ENCODE peak calls at places on chromosomes 5 and 9, in six cellular contexts. One of them, this sample, is unnamed.

GRCh38 chr5:141519605-141520288 is 30.9 kb downstream of the PCDHGC5 start:
- DNase-seq in GM12878: no peak
- DNase-seq in HepG2: no peak
- DNase-seq in H1: no peak
- DNase-seq in GM12891: no peak
- DNase-seq in K562: no peak
- DNase-seq in this sample: no peak

GRCh38 chr5:12237837-12238575 is 333.8 kb upstream of the CTNND2 start:
- DNase-seq in K562: no peak
- DNase-seq in HepG2: no peak
- DNase-seq in GM12891: no peak
- DNase-seq in H1: peak
- DNase-seq in GM12878: no peak
- DNase-seq in this sample: no peak

GRCh38 chr9:136504512-136505348 is 21.9 kb upstream of the SEC16A start:
- DNase-seq in GM12891: no peak
- DNase-seq in HepG2: no peak
- DNase-seq in H1: no peak
- DNase-seq in K562: no peak
- DNase-seq in GM12878: no peak
- DNase-seq in this sample: no peak

GRCh38 chr5:173789031-173789920 is 98.9 kb upstream of the CPEB4 start:
- DNase-seq in GM12878: no peak
- DNase-seq in K562: no peak
- DNase-seq in GM12891: no peak
- DNase-seq in H1: no peak
- DNase-seq in HepG2: peak
- DNase-seq in this sample: no peak

GRCh38 chr9:86126998-86127972 is 27.9 kb upstream of the GOLM1 start:
- DNase-seq in GM12878: no peak
- DNase-seq in K562: peak
- DNase-seq in HepG2: peak
- DNase-seq in H1: peak
- DNase-seq in GM12891: no peak
- DNase-seq in this sample: no peak

GRCh38 chr5:4511996-4512656 is 628.0 kb upstream of the ADAMTS16 start:
- DNase-seq in GM12878: no peak
- DNase-seq in K562: no peak
- DNase-seq in GM12891: no peak
- DNase-seq in H1: peak
- DNase-seq in HepG2: peak
- DNase-seq in this sample: no peak

GRCh38 chr5:125823572-125823971 is 599.6 kb upstream of the GRAMD2B start:
- DNase-seq in GM12878: no peak
- DNase-seq in H1: no peak
- DNase-seq in K562: no peak
- DNase-seq in GM12891: no peak
- DNase-seq in HepG2: peak
- DNase-seq in this sample: no peak

GRCh38 chr9:105994970-105995369 is 300.6 kb downstream of the TMEM38B start:
- DNase-seq in H1: no peak
- DNase-seq in K562: no peak
- DNase-seq in GM12878: no peak
- DNase-seq in GM12891: no peak
- DNase-seq in HepG2: no peak
- DNase-seq in this sample: no peak

GRCh38 chr9:4894076-4894475 is 91.0 kb upstream of the JAK2 start:
- DNase-seq in K562: no peak
- DNase-seq in H1: no peak
- DNase-seq in GM12891: no peak
- DNase-seq in GM12878: no peak
- DNase-seq in HepG2: no peak
- DNase-seq in this sample: no peak

GRCh38 chr5:173774212-173774850 is 113.8 kb upstream of the CPEB4 start:
- DNase-seq in HepG2: no peak
- DNase-seq in H1: no peak
- DNase-seq in K562: no peak
- DNase-seq in GM12891: no peak
- DNase-seq in GM12878: no peak
- DNase-seq in this sample: no peak

GRCh38 chr5:59042201-59042600 is 459.3 kb downstream of the RAB3C start:
- DNase-seq in K562: no peak
- DNase-seq in H1: no peak
- DNase-seq in GM12891: no peak
- DNase-seq in GM12878: no peak
- DNase-seq in HepG2: no peak
- DNase-seq in this sample: no peak

GRCh38 chr5:98904786-98905185 is 24.0 kb downstream of the CHD1 start:
- DNase-seq in GM12891: no peak
- DNase-seq in GM12878: no peak
- DNase-seq in H1: no peak
- DNase-seq in HepG2: no peak
- DNase-seq in K562: no peak
- DNase-seq in this sample: no peak

GRCh38 chr9:89000281-89000875 is 9.1 kb downstream of the S1PR3 start:
- DNase-seq in HepG2: no peak
- DNase-seq in GM12891: no peak
- DNase-seq in GM12878: no peak
- DNase-seq in K562: no peak
- DNase-seq in H1: no peak
- DNase-seq in this sample: no peak

GRCh38 chr5:131277875-131278795 is 14.3 kb downstream of the CDC42SE2 start:
- DNase-seq in HepG2: no peak
- DNase-seq in GM12878: no peak
- DNase-seq in H1: no peak
- DNase-seq in GM12891: no peak
- DNase-seq in K562: no peak
- DNase-seq in this sample: no peak

GRCh38 chr5:93512799-93513198 is 68.2 kb downstream of the NR2F1-AS1 start:
- DNase-seq in H1: no peak
- DNase-seq in HepG2: no peak
- DNase-seq in GM12891: no peak
- DNase-seq in GM12878: no peak
- DNase-seq in K562: no peak
- DNase-seq in this sample: no peak

GRCh38 chr5:125140855-125141254 is 394.4 kb upstream of the ZNF608 start:
- DNase-seq in HepG2: peak
- DNase-seq in GM12891: no peak
- DNase-seq in H1: no peak
- DNase-seq in GM12878: no peak
- DNase-seq in K562: no peak
- DNase-seq in this sample: no peak

GRCh38 chr5:52705720-52706119 is 82.0 kb upstream of the ITGA1 start:
- DNase-seq in HepG2: no peak
- DNase-seq in GM12878: no peak
- DNase-seq in H1: no peak
- DNase-seq in K562: no peak
- DNase-seq in GM12891: no peak
- DNase-seq in this sample: no peak

GRCh38 chr5:31987985-31988710 is 186.0 kb downstream of the GOLPH3 start:
- DNase-seq in HepG2: no peak
- DNase-seq in H1: no peak
- DNase-seq in GM12891: no peak
- DNase-seq in GM12878: no peak
- DNase-seq in K562: no peak
- DNase-seq in this sample: no peak

GRCh38 chr5:2038337-2039179 is 155.8 kb upstream of the IRX4 start:
- DNase-seq in H1: peak
- DNase-seq in GM12891: peak
- DNase-seq in HepG2: peak
- DNase-seq in GM12878: no peak
- DNase-seq in K562: peak
- DNase-seq in this sample: peak

GRCh38 chr9:130780865-130781504 is 54.1 kb upstream of the ABL1 start:
- DNase-seq in H1: no peak
- DNase-seq in K562: no peak
- DNase-seq in HepG2: no peak
- DNase-seq in GM12878: no peak
- DNase-seq in GM12891: no peak
- DNase-seq in this sample: no peak

GRCh38 chr5:139543423-139543991 is 17.6 kb upstream of the UBE2D2 start:
- DNase-seq in H1: no peak
- DNase-seq in GM12891: peak
- DNase-seq in HepG2: no peak
- DNase-seq in GM12878: no peak
- DNase-seq in K562: peak
- DNase-seq in this sample: peak

GRCh38 chr5:101678494-101679193 is 617.4 kb downstream of the SLCO4C1 start:
- DNase-seq in GM12878: peak
- DNase-seq in H1: peak
- DNase-seq in GM12891: no peak
- DNase-seq in HepG2: peak
- DNase-seq in K562: peak
- DNase-seq in this sample: no peak

GRCh38 chr9:84238652-84239051 is 101.9 kb downstream of the SLC28A3 start:
- DNase-seq in GM12891: no peak
- DNase-seq in GM12878: no peak
- DNase-seq in H1: no peak
- DNase-seq in K562: peak
- DNase-seq in HepG2: peak
- DNase-seq in this sample: no peak

GRCh38 chr9:81595887-81596558 is 93.3 kb downstream of the TLE1 start:
- DNase-seq in H1: peak
- DNase-seq in GM12891: no peak
- DNase-seq in GM12878: no peak
- DNase-seq in K562: no peak
- DNase-seq in HepG2: no peak
- DNase-seq in this sample: no peak
- TF ChIP-seq POLR2A in H1: no peak
- TF ChIP-seq POLR2A in GM12891: no peak
- TF ChIP-seq POLR2A in GM12878: no peak
- TF ChIP-seq POLR2A in K562: no peak
- TF ChIP-seq POLR2A in HepG2: no peak
- TF ChIP-seq POLR2A in this sample: no peak

DNA sequence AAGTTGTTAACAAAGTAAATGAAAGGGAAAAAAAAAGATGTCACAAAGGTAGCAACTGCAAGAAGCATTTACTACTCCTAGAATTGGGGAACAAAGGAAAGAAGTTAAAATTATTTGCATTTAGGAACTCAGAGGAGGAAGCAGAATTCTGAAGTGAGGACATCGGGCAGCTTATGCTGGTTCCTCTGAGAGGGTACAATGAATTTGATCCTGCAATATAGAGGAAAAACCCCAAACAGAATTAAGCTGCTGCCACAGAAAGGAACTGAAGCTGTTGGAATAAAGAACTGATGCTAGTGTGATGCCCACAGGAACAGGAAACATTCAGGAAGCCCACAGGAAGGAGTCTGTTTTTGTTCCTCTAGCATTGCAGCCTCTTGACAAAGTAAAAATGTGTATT is 22.3 kb upstream of the TBCA start:
- DNase-seq in GM12891: no peak
- DNase-seq in H1: no peak
- DNase-seq in GM12878: no peak
- DNase-seq in HepG2: no peak
- DNase-seq in K562: no peak
- DNase-seq in this sample: no peak
- TF ChIP-seq TAF1 in GM12891: no peak
- TF ChIP-seq TAF1 in H1: no peak
- TF ChIP-seq TAF1 in GM12878: no peak
- TF ChIP-seq TAF1 in HepG2: no peak
- TF ChIP-seq TAF1 in K562: no peak
- TF ChIP-seq TAF1 in this sample: no peak

GRCh38 chr5:1004598-1005361 is 3.8 kb upstream of the NKD2 start:
- DNase-seq in HepG2: no peak
- DNase-seq in GM12891: no peak
- DNase-seq in K562: peak
- DNase-seq in GM12878: no peak
- DNase-seq in H1: no peak
- DNase-seq in this sample: no peak
- TF ChIP-seq POLR2AphosphoS5 in HepG2: no peak
- TF ChIP-seq POLR2AphosphoS5 in GM12891: no peak
- TF ChIP-seq POLR2AphosphoS5 in K562: no peak
- TF ChIP-seq POLR2AphosphoS5 in GM12878: no peak
- TF ChIP-seq POLR2AphosphoS5 in H1: no peak
- TF ChIP-seq POLR2AphosphoS5 in this sample: no peak

GRCh38 chr9:35689601-35690446 is at the start of gene TPM2:
- DNase-seq in H1: peak
- DNase-seq in GM12878: no peak
- DNase-seq in GM12891: peak
- DNase-seq in K562: peak
- DNase-seq in HepG2: no peak
- DNase-seq in this sample: no peak
- TF ChIP-seq POLR2A in H1: no peak
- TF ChIP-seq POLR2A in GM12878: no peak
- TF ChIP-seq POLR2A in GM12891: peak
- TF ChIP-seq POLR2A in K562: no peak
- TF ChIP-seq POLR2A in HepG2: no peak
- TF ChIP-seq POLR2A in this sample: no peak

GRCh38 chr5:129972774-129973173 is 68.5 kb downstream of the CHSY3 start:
- DNase-seq in K562: no peak
- DNase-seq in GM12878: no peak
- DNase-seq in H1: no peak
- DNase-seq in GM12891: no peak
- DNase-seq in HepG2: no peak
- DNase-seq in this sample: no peak
- TF ChIP-seq TAF1 in K562: no peak
- TF ChIP-seq TAF1 in GM12878: no peak
- TF ChIP-seq TAF1 in H1: no peak
- TF ChIP-seq TAF1 in GM12891: no peak
- TF ChIP-seq TAF1 in HepG2: no peak
- TF ChIP-seq TAF1 in this sample: no peak

This sample was measured in GM12892.